ENCODE peak calls at places on chromosome 5, in four cellular contexts. I is heart left ventricle, Y is stomach, Z is right lobe of liver. L is an unnamed sample. For H3K4me1, the result is how much of the 10 kb centered on the place peaks cover.

GRCh38 chr5:154444559-154445421 is 1.0 kb upstream of the SAP30L start:
- DNase-seq in Z (peak), Y (no peak), I (peak), L (no peak)

GRCh38 chr5:132011561-132012384 is at the start of gene ACSL6:
- DNase-seq in Z (peak), I (peak), Y (peak), L (peak)

GRCh38 chr5:5164158-5164557 is 24.0 kb downstream of the ADAMTS16 start:
- DNase-seq in I (no peak), Z (no peak), Y (peak), L (no peak)

GRCh38 chr5:112293587-112293986 is 125.5 kb downstream of the EPB41L4A start:
- DNase-seq in Y (no peak), I (peak), Z (no peak), L (no peak)

GRCh38 chr5:69148981-69149675 is 17.8 kb upstream of the CCNB1 start:
- DNase-seq in Z (no peak), I (no peak), Y (no peak), L (no peak)

GRCh38 chr5:165209101-165209727 is 1703.8 kb downstream of the MAT2B start:
- DNase-seq in I (no peak), Z (no peak), Y (no peak), L (no peak)

GRCh38 chr5:62082370-62082778 is 223.6 kb upstream of the KIF2A start:
- DNase-seq in Y (no peak), I (no peak), Z (no peak), L (no peak)

GRCh38 chr5:31990701-31991110 is 183.4 kb downstream of the GOLPH3 start:
- DNase-seq in I (no peak), Z (no peak), Y (no peak), L (no peak)

GRCh38 chr5:180628211-180628610 is 21.2 kb downstream of the FLT4 start:
- DNase-seq in Y (no peak), Z (no peak), I (no peak), L (no peak)

GRCh38 chr5:112534564-112534963 is 115.5 kb upstream of the EPB41L4A start:
- DNase-seq in Z (no peak), I (no peak), Y (no peak), L (no peak)

GRCh38 chr5:110053824-110054223 is 364.1 kb downstream of the MAN2A1 start:
- DNase-seq in I (no peak), Z (no peak), Y (no peak), L (no peak)

GRCh38 chr5:73312146-73312871 is 136.3 kb downstream of the FOXD1 start:
- DNase-seq in Y (no peak), I (no peak), Z (no peak), L (no peak)

DNA sequence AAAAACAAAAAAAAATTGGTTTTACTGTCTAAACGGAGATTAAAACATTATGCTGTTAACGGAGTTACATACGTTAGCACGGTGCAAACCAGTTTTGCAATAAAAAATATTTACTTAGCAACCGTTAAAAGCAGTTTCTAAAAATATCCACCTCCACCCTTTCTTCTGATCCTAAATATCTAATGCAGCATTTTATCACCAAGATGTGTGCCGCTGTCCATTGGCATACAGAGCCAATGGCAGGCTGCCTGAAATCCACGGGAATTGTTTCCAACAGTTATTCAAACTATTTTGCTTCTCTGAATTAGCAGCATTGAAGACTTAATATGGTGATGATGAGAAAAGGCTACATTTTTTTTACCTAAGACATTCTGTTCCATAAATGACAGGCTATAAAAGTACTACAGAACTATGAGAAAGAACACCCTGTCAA is 61.6 kb downstream of the CSNK1A1 start:
- DNase-seq in Y (no peak), Z (no peak), I (peak), L (no peak)
- H3K4me3 ChIP-seq in Y (no peak), Z (no peak), I (no peak), L (no peak)

GRCh38 chr5:74311961-74312360 is 328.6 kb downstream of the ENC1 start:
- DNase-seq in Z (no peak), I (no peak), Y (no peak), L (peak)

GRCh38 chr5:74310967-74311930 is 329.3 kb downstream of the ENC1 start:
- DNase-seq in Y (no peak), I (no peak), Z (no peak), L (no peak)

GRCh38 chr5:74314906-74315305 is 325.6 kb downstream of the ENC1 start:
- DNase-seq in Z (no peak), Y (no peak), I (no peak), L (no peak)

GRCh38 chr5:74313896-74314295 is 326.6 kb downstream of the ENC1 start:
- DNase-seq in Y (no peak), I (no peak), Z (no peak), L (no peak)

DNA sequence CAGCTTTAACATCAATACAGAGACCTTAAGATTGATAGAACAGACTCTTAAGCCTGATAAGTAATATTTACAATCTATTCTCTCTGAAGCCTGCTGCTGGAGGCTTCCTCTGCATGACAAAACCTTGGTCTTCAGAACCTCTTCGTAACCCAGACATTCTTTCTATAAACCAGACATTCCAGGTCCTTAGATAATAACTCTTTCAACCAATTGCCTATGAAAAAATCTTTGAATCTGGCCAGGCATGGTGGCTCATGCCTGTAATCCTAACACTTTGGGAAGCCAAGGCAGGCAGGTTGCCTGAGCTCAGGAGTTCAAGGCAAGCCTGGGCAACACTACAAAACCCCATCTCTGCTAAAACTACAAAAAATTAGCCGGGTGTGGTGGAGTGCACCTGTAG is 327.8 kb downstream of the ENC1 start:
- DNase-seq in I (no peak), Y (no peak), Z (no peak), L (no peak)
- H3K4me1 ChIP-seq in I (under half), Y (under half), Z (under half), L (under half)

DNA sequence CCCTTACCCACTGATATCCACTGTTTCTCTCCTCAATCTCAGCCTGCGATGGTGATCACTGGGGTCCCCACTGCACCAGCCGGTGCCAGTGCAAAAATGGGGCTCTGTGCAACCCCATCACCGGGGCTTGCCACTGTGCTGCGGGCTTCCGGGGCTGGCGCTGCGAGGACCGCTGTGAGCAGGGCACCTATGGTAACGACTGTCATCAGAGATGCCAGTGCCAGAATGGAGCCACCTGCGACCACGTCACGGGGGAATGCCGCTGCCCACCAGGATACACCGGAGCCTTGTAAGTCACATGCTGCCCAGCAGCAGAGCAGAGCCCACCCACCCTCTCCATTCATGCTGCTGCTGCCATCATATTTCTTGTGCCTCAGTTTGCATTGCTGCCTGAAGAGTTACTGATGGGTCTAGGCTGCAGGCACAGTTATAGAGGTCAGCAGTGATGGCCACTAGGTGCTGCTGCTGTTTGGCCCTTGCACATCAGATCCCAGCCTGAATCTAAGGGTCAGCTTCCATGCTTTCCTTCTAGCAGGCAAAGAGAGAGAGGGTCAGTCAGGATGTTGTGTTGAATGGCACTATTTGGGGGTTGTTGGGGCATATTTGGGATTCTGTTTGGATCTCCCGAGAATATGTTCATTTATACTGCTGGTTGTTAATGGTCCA is 106.0 kb downstream of the MEGF10 start:
- DNase-seq in I (no peak), Z (no peak), Y (no peak), L (no peak)
- TF ChIP-seq CTCF in I (no peak), Z (no peak), Y (no peak), L (no peak)

GRCh38 chr5:11851965-11852745 is 52.1 kb downstream of the CTNND2 start:
- DNase-seq in I (no peak), Y (no peak), Z (no peak), L (no peak)
- H3K4me3 ChIP-seq in I (no peak), Y (no peak), Z (no peak), L (no peak)

DNA sequence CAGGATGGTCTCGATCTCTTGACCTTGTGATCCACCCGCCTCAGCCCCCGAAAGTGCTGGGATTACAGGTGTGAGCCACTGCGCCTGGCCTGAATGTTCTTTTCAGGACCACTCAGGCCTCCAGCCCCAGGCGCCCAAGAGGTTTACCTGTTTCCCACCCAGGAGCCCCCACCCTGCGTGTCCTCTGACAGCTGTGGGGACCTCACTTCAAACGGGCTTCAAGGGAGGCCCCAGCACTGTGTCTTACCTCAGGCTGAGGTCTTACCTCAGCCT is 19.1 kb upstream of the SLC6A19 start:
- DNase-seq in Z (no peak), Y (no peak), I (no peak), L (no peak)
- H3K4me1 ChIP-seq in Z (under half), Y (under half), I (under half), L (under half)

GRCh38 chr5:115875447-115875846 is 33.7 kb downstream of the AP3S1 start:
- DNase-seq in I (no peak), Z (no peak), Y (no peak), L (no peak)
- TF ChIP-seq CTCF in I (no peak), Z (no peak), Y (no peak), L (no peak)

L was measured in gastrocnemius medialis.